ENCODE peak calls at places on chromosomes 2 and 18, in nine cellular contexts. Q, G, J, L, X, W, S, K and H are unnamed samples.

GRCh38 chr2:148614332-148615049 is 30.1 kb upstream of the EPC2 start:
- DNase-seq in Q (peak), G (no peak), J (peak), L (no peak), X (no peak), W (peak), S (peak), K (peak), H (no peak)

GRCh38 chr2:54572262-54572635 is 116.1 kb downstream of the SPTBN1 start:
- DNase-seq in Q (peak), G (no peak), J (no peak), L (no peak), X (no peak), W (no peak), S (no peak), K (peak), H (no peak)

GRCh38 chr2:219542931-219543595 is 546 bp downstream of the CHPF start:
- DNase-seq in Q (peak), G (no peak), J (peak), L (peak), X (peak), W (no peak), S (no peak), K (peak), H (no peak)

GRCh38 chr2:190637903-190638618 is 10.8 kb upstream of the NAB1 start:
- DNase-seq in Q (no peak), G (no peak), J (no peak), L (no peak), X (no peak), W (no peak), S (no peak), K (no peak), H (no peak)

GRCh38 chr2:210072922-210073509 is 70.6 kb downstream of the RPE start:
- DNase-seq in Q (peak), G (no peak), J (peak), L (no peak), X (peak), W (peak), S (no peak), K (peak), H (no peak)

GRCh38 chr2:17124575-17125318 is 393.5 kb downstream of the RAD51AP2 start:
- DNase-seq in Q (no peak), G (no peak), J (no peak), L (no peak), X (no peak), W (no peak), S (no peak), K (no peak), H (no peak)

GRCh38 chr18:56402872-56403516 is 235.4 kb downstream of the TXNL1 start:
- DNase-seq in Q (peak), G (no peak), J (no peak), L (no peak), X (no peak), W (no peak), S (no peak), K (peak), H (no peak)

GRCh38 chr2:70785137-70785911 is 5.1 kb downstream of the FIGLA start:
- DNase-seq in Q (peak), G (no peak), J (peak), L (peak), X (peak), W (peak), S (no peak), K (peak), H (no peak)

GRCh38 chr2:138421971-138422335 is 79.6 kb upstream of the SPOPL start:
- DNase-seq in Q (peak), G (no peak), J (no peak), L (no peak), X (no peak), W (peak), S (no peak), K (no peak), H (no peak)

GRCh38 chr2:64645014-64645418 is 8.7 kb downstream of the SERTAD2 start:
- DNase-seq in Q (peak), G (no peak), J (peak), L (peak), X (peak), W (no peak), S (no peak), K (peak), H (no peak)

GRCh38 chr18:36247036-36247435 is 50.5 kb upstream of the FHOD3 start:
- DNase-seq in Q (no peak), G (no peak), J (no peak), L (no peak), X (no peak), W (no peak), S (no peak), K (no peak), H (no peak)

GRCh38 chr18:75341267-75341666 is 86.2 kb downstream of the SMIM21 start:
- DNase-seq in Q (peak), G (peak), J (no peak), L (no peak), X (no peak), W (no peak), S (no peak), K (no peak), H (no peak)

GRCh38 chr2:17460401-17461086 is 57.7 kb downstream of the RAD51AP2 start:
- DNase-seq in Q (no peak), G (no peak), J (no peak), L (no peak), X (no peak), W (no peak), S (no peak), K (no peak), H (no peak)

DNA sequence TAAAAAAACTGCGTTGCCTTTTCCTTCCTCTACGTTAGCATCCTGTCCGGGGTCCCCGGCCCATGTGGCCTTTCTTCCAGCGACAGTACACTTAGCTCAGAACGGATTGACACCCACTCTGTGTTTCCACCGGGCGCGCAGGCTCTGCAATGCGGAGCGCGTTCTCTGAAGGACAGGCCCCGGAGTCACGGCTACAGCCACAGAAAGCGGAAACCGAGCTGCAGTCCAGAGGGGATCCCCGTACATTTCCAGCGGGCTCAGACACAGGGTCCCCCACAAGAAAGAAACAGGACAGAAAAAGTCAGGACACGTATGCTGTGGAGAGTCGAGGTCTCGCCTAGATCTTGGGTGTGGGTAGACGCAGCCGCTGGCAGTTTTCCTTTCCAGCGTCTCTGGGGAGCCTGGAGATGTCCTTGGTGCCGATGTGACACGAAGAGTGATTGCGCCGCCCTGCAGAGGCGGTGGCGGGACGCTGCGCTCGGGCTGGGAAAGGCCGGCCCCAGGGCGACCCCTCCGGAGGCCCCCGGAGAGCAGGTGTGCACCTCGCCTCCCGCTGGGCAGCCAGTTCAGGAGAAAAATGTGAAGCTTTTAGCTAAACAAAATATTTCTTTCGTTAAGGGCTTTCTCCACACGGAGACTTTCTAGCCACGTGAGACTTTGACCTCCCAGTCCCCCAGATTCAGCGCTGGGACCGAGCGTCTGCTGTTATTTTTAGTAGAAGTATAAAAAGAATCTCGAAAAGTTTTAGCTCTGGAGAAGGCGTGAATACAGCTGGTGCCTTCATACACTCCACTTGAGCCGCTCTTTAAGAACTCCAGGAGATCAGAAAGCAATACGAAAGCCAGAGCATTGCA is 1.3 kb upstream of the ACKR3 start:
- DNase-seq in Q (peak), G (peak), J (peak), L (peak), X (peak), W (no peak), S (peak), K (no peak), H (no peak)
- TF ChIP-seq CTCF in Q (no peak), G (no peak), J (peak), L (peak), X (no peak), W (no peak), S (no peak), K (no peak), H (peak)

GRCh38 chr2:187453078-187453641 is 5.1 kb upstream of the CALCRL start:
- DNase-seq in Q (peak), G (no peak), J (peak), L (no peak), X (no peak), W (peak), S (no peak), K (peak), H (no peak)
- TF ChIP-seq CTCF in Q (peak), G (no peak), J (peak), L (peak), X (peak), W (peak), S (peak), K (peak), H (peak)

DNA sequence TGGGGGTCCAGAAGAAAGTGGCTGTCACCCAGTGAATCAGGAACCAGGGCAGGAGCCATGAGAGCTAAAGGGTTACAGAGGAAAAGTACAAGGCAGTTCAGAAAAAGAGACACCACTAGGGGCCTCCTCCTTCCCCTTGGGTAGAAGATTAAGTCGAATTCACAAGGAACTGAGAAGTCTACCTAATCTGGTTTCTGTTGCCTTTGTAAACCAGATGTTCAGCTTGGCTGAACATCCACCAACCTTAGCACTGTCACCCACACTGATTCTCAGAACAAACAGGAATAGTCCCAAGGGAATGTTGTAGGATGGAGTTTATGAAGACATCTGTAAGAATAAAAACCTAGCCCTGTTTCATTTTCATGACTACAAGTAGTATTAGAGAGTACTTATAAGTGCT is 90.4 kb upstream of the NOSTRIN start:
- DNase-seq in Q (no peak), G (no peak), J (peak), L (no peak), X (no peak), W (no peak), S (no peak), K (no peak), H (no peak)
- TF ChIP-seq CTCF in Q (peak), G (peak), J (peak), L (no peak), X (no peak), W (no peak), S (no peak), K (no peak), H (no peak)

GRCh38 chr2:197113221-197113831 is 186.8 kb upstream of the PGAP1 start:
- DNase-seq in Q (peak), G (no peak), J (peak), L (no peak), X (no peak), W (peak), S (no peak), K (peak), H (no peak)
- TF ChIP-seq CTCF in Q (peak), G (peak), J (peak), L (peak), X (peak), W (peak), S (peak), K (peak), H (peak)

DNA sequence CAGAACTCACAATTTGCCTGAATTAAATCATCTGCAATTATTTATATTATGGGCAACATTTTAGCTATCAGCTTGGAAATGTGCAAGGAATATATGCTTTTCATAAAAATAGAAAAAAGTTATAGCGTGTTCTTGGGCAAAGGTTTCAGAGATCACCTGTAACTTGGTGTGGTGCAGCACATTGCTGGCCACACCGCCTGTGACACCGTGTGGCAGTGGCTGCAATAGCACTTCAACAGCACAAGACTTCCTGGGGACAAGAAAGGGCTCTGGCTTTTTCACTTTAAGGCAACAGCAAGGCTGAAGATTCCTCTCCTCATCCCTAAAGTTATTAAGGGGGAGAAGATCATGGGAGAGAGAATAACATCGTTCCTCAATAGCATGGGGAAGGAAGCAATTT is 14.8 kb upstream of the SERPINB3 start:
- DNase-seq in Q (no peak), G (no peak), J (peak), L (no peak), X (peak), W (peak), S (no peak), K (no peak), H (no peak)
- TF ChIP-seq CTCF in Q (no peak), G (no peak), J (peak), L (peak), X (peak), W (peak), S (no peak), K (no peak), H (peak)